ENCODE peak calls at places on chromosomes 6 and 20, in six cellular contexts. One of them, this sample, is unnamed. For H3K27me3, the result is how much of the 10 kb centered on the place peaks cover.

GRCh38 chr6:131281471-131282270 is 146.4 kb downstream of the AKAP7 start:
- DNase-seq in aorta: peak
- DNase-seq in left ventricle myocardium inferior: peak
- DNase-seq in neural progenitor cell: peak
- DNase-seq in effector memory CD4-positive, alpha-beta T cell: peak
- DNase-seq in suprapubic skin: no peak
- DNase-seq in this sample: no peak

GRCh38 chr6:159951772-159952171 is 17.1 kb upstream of the IGF2R start:
- DNase-seq in neural progenitor cell: no peak
- DNase-seq in aorta: no peak
- DNase-seq in left ventricle myocardium inferior: no peak
- DNase-seq in suprapubic skin: no peak
- DNase-seq in effector memory CD4-positive, alpha-beta T cell: no peak
- DNase-seq in this sample: no peak

GRCh38 chr6:74133073-74133472 is 437.1 kb downstream of the CD109 start:
- DNase-seq in suprapubic skin: no peak
- DNase-seq in neural progenitor cell: no peak
- DNase-seq in aorta: no peak
- DNase-seq in effector memory CD4-positive, alpha-beta T cell: no peak
- DNase-seq in left ventricle myocardium inferior: no peak
- DNase-seq in this sample: no peak

GRCh38 chr6:156464100-156464878 is 312.9 kb upstream of the ARID1B start:
- DNase-seq in suprapubic skin: no peak
- DNase-seq in aorta: no peak
- DNase-seq in neural progenitor cell: no peak
- DNase-seq in left ventricle myocardium inferior: no peak
- DNase-seq in effector memory CD4-positive, alpha-beta T cell: no peak
- DNase-seq in this sample: no peak

GRCh38 chr6:144134737-144135136 is 15.6 kb upstream of the STX11 start:
- DNase-seq in neural progenitor cell: no peak
- DNase-seq in aorta: no peak
- DNase-seq in left ventricle myocardium inferior: no peak
- DNase-seq in suprapubic skin: no peak
- DNase-seq in effector memory CD4-positive, alpha-beta T cell: no peak
- DNase-seq in this sample: no peak

GRCh38 chr6:3075522-3076113 is 7.3 kb downstream of the RIPK1 start:
- DNase-seq in suprapubic skin: no peak
- DNase-seq in effector memory CD4-positive, alpha-beta T cell: no peak
- DNase-seq in left ventricle myocardium inferior: no peak
- DNase-seq in neural progenitor cell: no peak
- DNase-seq in aorta: no peak
- DNase-seq in this sample: no peak

GRCh38 chr6:2857580-2858337 is 16.1 kb upstream of the SERPINB1 start:
- DNase-seq in left ventricle myocardium inferior: peak
- DNase-seq in neural progenitor cell: no peak
- DNase-seq in suprapubic skin: no peak
- DNase-seq in aorta: peak
- DNase-seq in effector memory CD4-positive, alpha-beta T cell: peak
- DNase-seq in this sample: no peak

GRCh38 chr6:73521351-73522254 is 771 bp upstream of the EEF1A1 start:
- DNase-seq in neural progenitor cell: no peak
- DNase-seq in aorta: peak
- DNase-seq in left ventricle myocardium inferior: peak
- DNase-seq in suprapubic skin: peak
- DNase-seq in effector memory CD4-positive, alpha-beta T cell: no peak
- DNase-seq in this sample: peak

GRCh38 chr6:109087661-109088264 is 6.9 kb downstream of the SESN1 start:
- DNase-seq in effector memory CD4-positive, alpha-beta T cell: no peak
- DNase-seq in neural progenitor cell: no peak
- DNase-seq in suprapubic skin: no peak
- DNase-seq in left ventricle myocardium inferior: no peak
- DNase-seq in aorta: no peak
- DNase-seq in this sample: no peak

GRCh38 chr20:51532577-51533191 is 9.8 kb downstream of the NFATC2 start:
- DNase-seq in suprapubic skin: no peak
- DNase-seq in effector memory CD4-positive, alpha-beta T cell: no peak
- DNase-seq in left ventricle myocardium inferior: peak
- DNase-seq in aorta: peak
- DNase-seq in neural progenitor cell: no peak
- DNase-seq in this sample: no peak

GRCh38 chr6:1574083-1574761 is 35.5 kb upstream of the FOXC1 start:
- DNase-seq in aorta: no peak
- DNase-seq in suprapubic skin: no peak
- DNase-seq in neural progenitor cell: no peak
- DNase-seq in left ventricle myocardium inferior: no peak
- DNase-seq in effector memory CD4-positive, alpha-beta T cell: no peak
- DNase-seq in this sample: no peak

GRCh38 chr20:1619861-1620444 is at the start of gene SIRPB1:
- DNase-seq in effector memory CD4-positive, alpha-beta T cell: no peak
- DNase-seq in left ventricle myocardium inferior: no peak
- DNase-seq in aorta: no peak
- DNase-seq in neural progenitor cell: no peak
- DNase-seq in suprapubic skin: no peak
- DNase-seq in this sample: no peak

GRCh38 chr20:11799131-11799800 is 118.4 kb upstream of the BTBD3 start:
- DNase-seq in neural progenitor cell: no peak
- DNase-seq in suprapubic skin: no peak
- DNase-seq in aorta: no peak
- DNase-seq in left ventricle myocardium inferior: no peak
- DNase-seq in effector memory CD4-positive, alpha-beta T cell: no peak
- DNase-seq in this sample: no peak

GRCh38 chr6:75855047-75855446 is 106.0 kb downstream of the MYO6 start:
- DNase-seq in effector memory CD4-positive, alpha-beta T cell: no peak
- DNase-seq in aorta: no peak
- DNase-seq in suprapubic skin: no peak
- DNase-seq in neural progenitor cell: peak
- DNase-seq in left ventricle myocardium inferior: no peak
- DNase-seq in this sample: no peak

GRCh38 chr6:34593741-34594140 is 37.6 kb upstream of the SPDEF start:
- DNase-seq in suprapubic skin: no peak
- DNase-seq in left ventricle myocardium inferior: no peak
- DNase-seq in aorta: no peak
- DNase-seq in effector memory CD4-positive, alpha-beta T cell: no peak
- DNase-seq in neural progenitor cell: no peak
- DNase-seq in this sample: no peak

GRCh38 chr6:110529355-110529754 is 52.9 kb upstream of the SLC22A16 start:
- DNase-seq in aorta: no peak
- DNase-seq in neural progenitor cell: no peak
- DNase-seq in left ventricle myocardium inferior: no peak
- DNase-seq in suprapubic skin: no peak
- DNase-seq in effector memory CD4-positive, alpha-beta T cell: no peak
- DNase-seq in this sample: no peak

GRCh38 chr20:50151034-50151743 is 2.3 kb downstream of the PEDS1 start:
- DNase-seq in left ventricle myocardium inferior: no peak
- DNase-seq in aorta: no peak
- DNase-seq in suprapubic skin: no peak
- DNase-seq in neural progenitor cell: no peak
- DNase-seq in effector memory CD4-positive, alpha-beta T cell: no peak
- DNase-seq in this sample: no peak

GRCh38 chr6:55437141-55437540 is 109.9 kb downstream of the GFRAL start:
- DNase-seq in suprapubic skin: no peak
- DNase-seq in aorta: no peak
- DNase-seq in neural progenitor cell: no peak
- DNase-seq in effector memory CD4-positive, alpha-beta T cell: no peak
- DNase-seq in left ventricle myocardium inferior: no peak
- DNase-seq in this sample: no peak

GRCh38 chr6:99613398-99613704 is 6.7 kb downstream of the PRDM13 start:
- DNase-seq in left ventricle myocardium inferior: no peak
- DNase-seq in neural progenitor cell: peak
- DNase-seq in suprapubic skin: no peak
- DNase-seq in aorta: peak
- DNase-seq in effector memory CD4-positive, alpha-beta T cell: no peak
- DNase-seq in this sample: no peak

GRCh38 chr20:51467971-51468626 is 74.4 kb downstream of the NFATC2 start:
- DNase-seq in aorta: no peak
- DNase-seq in neural progenitor cell: no peak
- DNase-seq in left ventricle myocardium inferior: no peak
- DNase-seq in suprapubic skin: peak
- DNase-seq in effector memory CD4-positive, alpha-beta T cell: no peak
- DNase-seq in this sample: no peak

GRCh38 chr6:26338810-26339209 is 26.2 kb upstream of the BTN3A2 start:
- DNase-seq in left ventricle myocardium inferior: no peak
- DNase-seq in aorta: no peak
- DNase-seq in neural progenitor cell: no peak
- DNase-seq in effector memory CD4-positive, alpha-beta T cell: no peak
- DNase-seq in suprapubic skin: no peak
- DNase-seq in this sample: no peak

GRCh38 chr6:26333458-26334297 is 31.3 kb upstream of the BTN3A2 start:
- DNase-seq in neural progenitor cell: no peak
- DNase-seq in aorta: no peak
- DNase-seq in left ventricle myocardium inferior: no peak
- DNase-seq in suprapubic skin: no peak
- DNase-seq in effector memory CD4-positive, alpha-beta T cell: no peak
- DNase-seq in this sample: no peak

GRCh38 chr6:26339612-26340011 is 25.4 kb upstream of the BTN3A2 start:
- DNase-seq in suprapubic skin: no peak
- DNase-seq in effector memory CD4-positive, alpha-beta T cell: no peak
- DNase-seq in left ventricle myocardium inferior: no peak
- DNase-seq in aorta: no peak
- DNase-seq in neural progenitor cell: no peak
- DNase-seq in this sample: no peak

GRCh38 chr6:26335631-26336323 is 29.2 kb upstream of the BTN3A2 start:
- DNase-seq in neural progenitor cell: no peak
- DNase-seq in aorta: no peak
- DNase-seq in left ventricle myocardium inferior: no peak
- DNase-seq in suprapubic skin: no peak
- DNase-seq in effector memory CD4-positive, alpha-beta T cell: no peak
- DNase-seq in this sample: no peak

DNA sequence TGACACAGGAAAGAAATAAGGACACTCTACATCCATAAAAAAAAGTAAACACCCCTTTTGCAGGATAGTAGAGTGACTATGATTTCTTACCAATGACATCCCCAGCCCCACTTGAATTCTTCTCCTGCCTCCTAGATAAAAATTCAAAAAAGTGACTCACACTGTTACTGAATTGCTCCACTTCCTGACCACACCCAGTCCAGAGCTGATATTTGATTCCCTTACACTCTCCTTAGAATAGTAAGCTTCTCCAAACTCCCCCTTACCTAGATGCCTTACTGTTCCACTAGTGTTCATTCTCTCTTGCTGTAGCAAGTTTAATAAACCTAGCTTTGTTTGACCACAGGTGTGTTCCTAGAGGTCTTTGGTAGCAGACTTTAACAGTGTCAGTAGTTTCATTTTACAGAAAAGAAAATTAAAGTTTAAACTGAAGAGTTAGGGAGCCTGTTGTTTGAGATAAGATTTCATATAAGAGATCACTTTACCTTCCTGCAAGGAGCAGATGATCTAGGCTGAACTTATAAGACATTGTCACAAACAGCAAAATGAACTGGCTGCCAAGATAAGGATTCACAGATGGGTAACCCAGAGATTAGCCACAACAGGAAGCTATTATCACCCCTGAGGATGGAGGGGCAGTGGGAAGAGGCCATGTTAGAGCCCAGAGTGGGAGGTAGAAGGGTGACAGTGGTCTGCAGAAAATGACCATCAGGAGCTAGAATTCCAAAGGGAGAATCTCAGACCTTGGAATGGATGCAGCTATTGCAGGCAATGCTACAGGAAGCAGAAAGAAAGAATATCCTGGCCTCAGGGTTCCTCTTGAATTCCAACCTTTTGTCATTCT is 28.4 kb upstream of the BTN3A2 start:
- DNase-seq in suprapubic skin: no peak
- DNase-seq in aorta: no peak
- DNase-seq in effector memory CD4-positive, alpha-beta T cell: no peak
- DNase-seq in neural progenitor cell: no peak
- DNase-seq in left ventricle myocardium inferior: no peak
- DNase-seq in this sample: no peak
- H3K4me3 ChIP-seq in suprapubic skin: no peak
- H3K4me3 ChIP-seq in aorta: no peak
- H3K4me3 ChIP-seq in effector memory CD4-positive, alpha-beta T cell: no peak
- H3K4me3 ChIP-seq in neural progenitor cell: no peak
- H3K4me3 ChIP-seq in left ventricle myocardium inferior: no peak
- H3K4me3 ChIP-seq in this sample: no peak

GRCh38 chr6:88490865-88491264 is 324.7 kb upstream of the CNR1 start:
- DNase-seq in suprapubic skin: no peak
- DNase-seq in aorta: no peak
- DNase-seq in neural progenitor cell: no peak
- DNase-seq in left ventricle myocardium inferior: no peak
- DNase-seq in effector memory CD4-positive, alpha-beta T cell: no peak
- DNase-seq in this sample: no peak
- H3K27me3 ChIP-seq in suprapubic skin: under half
- H3K27me3 ChIP-seq in aorta: under half
- H3K27me3 ChIP-seq in neural progenitor cell: under half
- H3K27me3 ChIP-seq in left ventricle myocardium inferior: under half
- H3K27me3 ChIP-seq in effector memory CD4-positive, alpha-beta T cell: under half
- H3K27me3 ChIP-seq in this sample: under half

DNA sequence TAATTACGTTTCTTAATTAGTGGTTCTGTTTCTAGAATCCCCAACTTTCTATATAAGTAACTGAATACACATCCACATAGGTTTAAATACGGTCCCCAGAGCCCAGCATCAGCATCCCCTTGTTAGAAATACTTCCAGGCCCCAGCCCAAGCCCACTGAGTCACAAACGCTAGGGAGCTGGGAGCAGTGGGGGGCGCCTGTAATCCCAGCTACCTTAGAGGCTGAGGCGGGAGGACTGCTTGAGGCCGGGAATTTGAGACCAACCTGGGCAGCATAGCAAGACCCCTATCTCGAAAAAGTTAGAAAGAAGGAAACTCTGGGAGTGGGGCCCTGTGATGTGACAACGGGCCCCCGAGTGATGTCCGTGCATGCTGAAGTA is 1.3 kb upstream of the PPP1R3G start:
- DNase-seq in left ventricle myocardium inferior: no peak
- DNase-seq in aorta: no peak
- DNase-seq in neural progenitor cell: no peak
- DNase-seq in effector memory CD4-positive, alpha-beta T cell: no peak
- DNase-seq in suprapubic skin: no peak
- DNase-seq in this sample: no peak
- H3K4me3 ChIP-seq in left ventricle myocardium inferior: peak
- H3K4me3 ChIP-seq in aorta: no peak
- H3K4me3 ChIP-seq in neural progenitor cell: peak
- H3K4me3 ChIP-seq in effector memory CD4-positive, alpha-beta T cell: no peak
- H3K4me3 ChIP-seq in suprapubic skin: peak
- H3K4me3 ChIP-seq in this sample: peak

GRCh38 chr20:32978009-32978335 is 26.3 kb downstream of the SUN5 start:
- DNase-seq in neural progenitor cell: no peak
- DNase-seq in aorta: no peak
- DNase-seq in suprapubic skin: no peak
- DNase-seq in left ventricle myocardium inferior: no peak
- DNase-seq in effector memory CD4-positive, alpha-beta T cell: no peak
- DNase-seq in this sample: no peak
- H3K27me3 ChIP-seq in neural progenitor cell: under half
- H3K27me3 ChIP-seq in aorta: under half
- H3K27me3 ChIP-seq in suprapubic skin: under half
- H3K27me3 ChIP-seq in left ventricle myocardium inferior: under half
- H3K27me3 ChIP-seq in effector memory CD4-positive, alpha-beta T cell: under half
- H3K27me3 ChIP-seq in this sample: under half

GRCh38 chr6:105994522-105995402 is 91.4 kb upstream of the PRDM1 start:
- DNase-seq in aorta: peak
- DNase-seq in neural progenitor cell: peak
- DNase-seq in left ventricle myocardium inferior: peak
- DNase-seq in suprapubic skin: peak
- DNase-seq in effector memory CD4-positive, alpha-beta T cell: peak
- DNase-seq in this sample: no peak
- H3K4me3 ChIP-seq in aorta: peak
- H3K4me3 ChIP-seq in neural progenitor cell: peak
- H3K4me3 ChIP-seq in left ventricle myocardium inferior: peak
- H3K4me3 ChIP-seq in suprapubic skin: peak
- H3K4me3 ChIP-seq in effector memory CD4-positive, alpha-beta T cell: peak
- H3K4me3 ChIP-seq in this sample: peak

GRCh38 chr6:32853541-32854375 is at the start of the genes PSMB9 and TAP1:
- DNase-seq in left ventricle myocardium inferior: peak
- DNase-seq in effector memory CD4-positive, alpha-beta T cell: peak
- DNase-seq in suprapubic skin: peak
- DNase-seq in aorta: peak
- DNase-seq in neural progenitor cell: peak
- DNase-seq in this sample: peak
- H3K27me3 ChIP-seq in left ventricle myocardium inferior: under half
- H3K27me3 ChIP-seq in effector memory CD4-positive, alpha-beta T cell: under half
- H3K27me3 ChIP-seq in suprapubic skin: under half
- H3K27me3 ChIP-seq in aorta: under half
- H3K27me3 ChIP-seq in neural progenitor cell: half or more
- H3K27me3 ChIP-seq in this sample: under half